ENCODE peak calls at places on chromosomes 5 and 9, in four cellular contexts. Y, Z, M and L are unnamed samples. For H3K27me3 and H3K9me3, the result is how much of the 10 kb centered on the place peaks cover.

GRCh38 chr5:25025836-25026235 is 381.1 kb upstream of the CDH10 start:
- DNase-seq in Y (no peak), Z (no peak), M (no peak), L (no peak)

GRCh38 chr9:63817622-63818518 is 1467.1 kb downstream of the FOXD4L5 start:
- DNase-seq in Y (peak), Z (peak), M (peak), L (peak)

GRCh38 chr9:131640438-131641181 is 95.3 kb downstream of the PRRT1B start:
- DNase-seq in Y (peak), Z (no peak), M (no peak), L (peak)

GRCh38 chr5:79793722-79794121 is 104.1 kb downstream of the CMYA5 start:
- DNase-seq in Y (no peak), Z (no peak), M (no peak), L (no peak)

GRCh38 chr9:83920469-83920941 is 727 bp downstream of the KIF27 start:
- DNase-seq in Y (no peak), Z (no peak), M (peak), L (no peak)

GRCh38 chr5:176541338-176542134 is 4.3 kb upstream of the RNF44 start:
- DNase-seq in Y (peak), Z (peak), M (no peak), L (peak)

GRCh38 chr5:116272281-116272941 is 187.6 kb downstream of the COMMD10 start:
- DNase-seq in Y (no peak), Z (no peak), M (no peak), L (no peak)

GRCh38 chr9:17462869-17463464 is 115.9 kb upstream of the SH3GL2 start:
- DNase-seq in Y (no peak), Z (no peak), M (peak), L (peak)

GRCh38 chr9:100440071-100440470 is 13.1 kb downstream of the MSANTD3 start:
- DNase-seq in Y (no peak), Z (no peak), M (no peak), L (no peak)

GRCh38 chr5:152405145-152405544 is at the start of gene NMUR2:
- DNase-seq in Y (no peak), Z (no peak), M (peak), L (no peak)

GRCh38 chr9:22232971-22233370 is 213.7 kb upstream of the DMRTA1 start:
- DNase-seq in Y (no peak), Z (no peak), M (no peak), L (no peak)

GRCh38 chr5:179178016-179178575 is 117.9 kb downstream of the ZNF354C start:
- DNase-seq in Y (peak), Z (no peak), M (no peak), L (no peak)

GRCh38 chr5:151151793-151152192 is 5.8 kb downstream of the ANXA6 start:
- DNase-seq in Y (peak), Z (no peak), M (no peak), L (peak)

GRCh38 chr9:91160599-91161464 is 200.9 kb downstream of the AUH start:
- DNase-seq in Y (no peak), Z (no peak), M (no peak), L (no peak)

GRCh38 chr5:14450055-14450524 is 131.5 kb upstream of the OTULINL start:
- DNase-seq in Y (peak), Z (no peak), M (no peak), L (peak)

GRCh38 chr5:101534486-101535110 is 631.5 kb upstream of the ST8SIA4 start:
- DNase-seq in Y (no peak), Z (no peak), M (no peak), L (no peak)

GRCh38 chr5:553874-554273 is 29.6 kb upstream of the SLC9A3 start:
- DNase-seq in Y (no peak), Z (no peak), M (no peak), L (peak)

GRCh38 chr5:151454166-151454565 is 6.8 kb downstream of the SLC36A1 start:
- DNase-seq in Y (no peak), Z (no peak), M (no peak), L (no peak)

GRCh38 chr5:177176175-177176704 is 42.7 kb downstream of the NSD1 start:
- DNase-seq in Y (no peak), Z (no peak), M (no peak), L (no peak)

GRCh38 chr9:136578915-136579637 is 33.2 kb upstream of the NOTCH1 start:
- DNase-seq in Y (no peak), Z (no peak), M (peak), L (no peak)

GRCh38 chr9:97900103-97900737 is 22.1 kb downstream of the TRMO start:
- DNase-seq in Y (no peak), Z (no peak), M (no peak), L (no peak)

GRCh38 chr5:32326216-32326772 is 13.6 kb upstream of the MTMR12 start:
- DNase-seq in Y (no peak), Z (no peak), M (no peak), L (no peak)

GRCh38 chr5:74660146-74660545 is 19.6 kb upstream of the ENC1 start:
- DNase-seq in Y (no peak), Z (no peak), M (no peak), L (no peak)

GRCh38 chr9:20611751-20612287 is 10.5 kb downstream of the MLLT3 start:
- DNase-seq in Y (no peak), Z (no peak), M (peak), L (no peak)

GRCh38 chr5:110386782-110387181 is 339.7 kb downstream of the TMEM232 start:
- DNase-seq in Y (no peak), Z (no peak), M (no peak), L (no peak)

GRCh38 chr5:133049726-133050048 is 2.1 kb upstream of the HSPA4 start:
- DNase-seq in Y (no peak), Z (no peak), M (peak), L (no peak)

GRCh38 chr9:89606567-89607311 is 1.9 kb downstream of the GADD45G start:
- DNase-seq in Y (no peak), Z (no peak), M (peak), L (no peak)

GRCh38 chr5:177496111-177497010 is 1.0 kb downstream of the PDLIM7 start:
- DNase-seq in Y (peak), Z (no peak), M (peak), L (peak)

GRCh38 chr5:155258139-155258538 is 244.6 kb downstream of the KIF4B start:
- DNase-seq in Y (peak), Z (no peak), M (no peak), L (peak)

GRCh38 chr9:130166399-130166798 is 5.8 kb upstream of the NCS1 start:
- DNase-seq in Y (no peak), Z (no peak), M (no peak), L (no peak)

GRCh38 chr9:74570879-74571512 is 73.9 kb downstream of the RORB start:
- DNase-seq in Y (no peak), Z (no peak), M (peak), L (no peak)

GRCh38 chr9:91783876-91784672 is 166.0 kb downstream of the ROR2 start:
- DNase-seq in Y (no peak), Z (no peak), M (no peak), L (no peak)

GRCh38 chr5:93078082-93079038 is 502.7 kb downstream of the NR2F1-AS1 start:
- DNase-seq in Y (peak), Z (no peak), M (peak), L (no peak)

GRCh38 chr9:133534346-133535284 is at the start of gene ADAMTSL2:
- DNase-seq in Y (peak), Z (peak), M (peak), L (no peak)

GRCh38 chr9:133536536-133536935 is 2.0 kb downstream of the ADAMTSL2 start:
- DNase-seq in Y (no peak), Z (no peak), M (no peak), L (no peak)

GRCh38 chr9:133537257-133537656 is 2.8 kb downstream of the ADAMTSL2 start:
- DNase-seq in Y (no peak), Z (no peak), M (no peak), L (no peak)

GRCh38 chr9:133535285-133535877 is 877 bp downstream of the ADAMTSL2 start:
- DNase-seq in Y (no peak), Z (no peak), M (no peak), L (no peak)

DNA sequence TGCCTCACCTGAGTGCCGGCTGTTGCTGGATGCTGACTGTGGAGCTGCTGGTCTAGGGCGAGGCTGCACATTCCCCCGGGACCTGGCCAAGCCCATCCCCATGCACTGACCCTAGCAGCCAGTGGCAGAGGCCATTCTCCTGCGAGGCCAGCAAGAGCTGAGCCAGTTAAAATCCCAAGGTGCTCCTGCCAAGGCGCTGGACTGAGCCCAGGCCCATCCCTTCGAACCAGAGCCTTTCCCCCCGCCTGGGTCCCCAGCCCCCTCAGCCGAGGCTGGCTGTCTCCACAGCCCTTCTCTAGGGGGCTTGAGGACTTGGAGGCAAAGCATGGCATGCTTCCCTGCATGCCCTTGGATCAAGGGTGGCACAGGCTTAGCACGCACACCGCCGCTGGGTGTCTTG is 1.6 kb downstream of the ADAMTSL2 start:
- DNase-seq in Y (no peak), Z (no peak), M (no peak), L (no peak)
- H3K27ac ChIP-seq in Y (no peak), Z (no peak), M (peak), L (no peak)

GRCh38 chr5:180640765-180641565 is 8.4 kb downstream of the FLT4 start:
- DNase-seq in Y (no peak), Z (no peak), M (peak), L (no peak)

GRCh38 chr5:180639743-180640300 is 9.6 kb downstream of the FLT4 start:
- DNase-seq in Y (no peak), Z (no peak), M (peak), L (no peak)

GRCh38 chr5:180642181-180643140 is 6.9 kb downstream of the FLT4 start:
- DNase-seq in Y (no peak), Z (no peak), M (peak), L (peak)

GRCh38 chr5:180640301-180640764 is 9.1 kb downstream of the FLT4 start:
- DNase-seq in Y (no peak), Z (no peak), M (peak), L (no peak)

GRCh38 chr5:180641566-180641900 is 7.9 kb downstream of the FLT4 start:
- DNase-seq in Y (no peak), Z (no peak), M (peak), L (no peak)
- H3K27me3 ChIP-seq in Y (under half), Z (under half), M (under half), L (under half)

GRCh38 chr9:113057193-113057592 is 669 bp upstream of the ZFP37 start:
- DNase-seq in Y (no peak), Z (no peak), M (no peak), L (no peak)

GRCh38 chr9:113056191-113057106 is at the start of gene ZFP37:
- DNase-seq in Y (peak), Z (peak), M (peak), L (peak)
- H3K9me3 ChIP-seq in Y (under half), Z (under half), M (under half), L (under half)

GRCh38 chr9:73155968-73156592 is 4.4 kb downstream of the ANXA1 start:
- DNase-seq in Y (no peak), Z (no peak), M (no peak), L (no peak)

GRCh38 chr9:73157811-73158210 is 6.1 kb downstream of the ANXA1 start:
- DNase-seq in Y (no peak), Z (no peak), M (no peak), L (no peak)

GRCh38 chr9:73154760-73155159 is 3.1 kb downstream of the ANXA1 start:
- DNase-seq in Y (no peak), Z (no peak), M (no peak), L (no peak)

GRCh38 chr9:73155389-73155788 is 3.7 kb downstream of the ANXA1 start:
- DNase-seq in Y (no peak), Z (no peak), M (no peak), L (no peak)

GRCh38 chr9:73156593-73157187 is 5.0 kb downstream of the ANXA1 start:
- DNase-seq in Y (no peak), Z (no peak), M (no peak), L (no peak)
- H3K27ac ChIP-seq in Y (no peak), Z (no peak), M (peak), L (no peak)